ENCODE peak calls at places on chromosome 16, in eight cellular contexts. Y is skeletal muscle cell, N is uterus, Z is T-helper 1 cell, T is hypothalamus, Q is heart right ventricle, O is iPS DF 19.7, B is kidney tubule cell. K is an unnamed sample.

GRCh38 chr16:29961479-29962343 is at the start of gene TMEM219:
- DNase-seq in Y (peak), N (peak), Z (peak), T (peak), Q (peak), O (no peak), B (peak), K (peak)

GRCh38 chr16:10685709-10686108 is 9.0 kb downstream of the TEKT5 start:
- DNase-seq in Y (no peak), N (no peak), Z (no peak), T (no peak), Q (no peak), O (no peak), B (no peak), K (no peak)

GRCh38 chr16:1817716-1818115 is 8.9 kb downstream of the HAGH start:
- DNase-seq in Y (no peak), N (no peak), Z (no peak), T (no peak), Q (no peak), O (no peak), B (no peak), K (no peak)

GRCh38 chr16:85136213-85136704 is 24.0 kb upstream of the CIBAR2 start:
- DNase-seq in Y (no peak), N (no peak), Z (no peak), T (no peak), Q (peak), O (no peak), B (no peak), K (no peak)

GRCh38 chr16:69223882-69224281 is 36.9 kb downstream of the SNTB2 start:
- DNase-seq in Y (no peak), N (no peak), Z (no peak), T (no peak), Q (no peak), O (no peak), B (no peak), K (no peak)

GRCh38 chr16:3754304-3754703 is 37.0 kb upstream of the TRAP1 start:
- DNase-seq in Y (peak), N (no peak), Z (no peak), T (no peak), Q (no peak), O (no peak), B (no peak), K (no peak)

GRCh38 chr16:86836503-86837125 is 258.3 kb downstream of the FOXL1 start:
- DNase-seq in Y (peak), N (no peak), Z (no peak), T (no peak), Q (no peak), O (no peak), B (peak), K (peak)

GRCh38 chr16:9357829-9358228 is 266.4 kb downstream of the HAPSTR1 start:
- DNase-seq in Y (no peak), N (no peak), Z (no peak), T (no peak), Q (no peak), O (no peak), B (no peak), K (no peak)

GRCh38 chr16:75420987-75421819 is 12.1 kb downstream of the CFDP1 start:
- DNase-seq in Y (peak), N (peak), Z (peak), T (no peak), Q (peak), O (no peak), B (peak), K (no peak)

GRCh38 chr16:53925011-53925410 is 221.1 kb downstream of the FTO start:
- DNase-seq in Y (no peak), N (no peak), Z (no peak), T (no peak), Q (no peak), O (no peak), B (no peak), K (no peak)

GRCh38 chr16:89922477-89922883 is 662 bp upstream of the TUBB3 start:
- DNase-seq in Y (peak), N (peak), Z (no peak), T (no peak), Q (peak), O (no peak), B (peak), K (peak)

GRCh38 chr16:3514621-3515020 is 13.8 kb downstream of the CLUAP1 start:
- DNase-seq in Y (peak), N (no peak), Z (no peak), T (no peak), Q (no peak), O (no peak), B (no peak), K (no peak)

GRCh38 chr16:59881366-59881765 is 1147.2 kb upstream of the GOT2 start:
- DNase-seq in Y (no peak), N (no peak), Z (no peak), T (no peak), Q (no peak), O (no peak), B (peak), K (no peak)

GRCh38 chr16:35174006-35174405 is 1714.6 kb downstream of the TP53TG3F start:
- DNase-seq in Y (no peak), N (no peak), Z (no peak), T (no peak), Q (no peak), O (no peak), B (no peak), K (no peak)

GRCh38 chr16:60100371-60100770 is 1366.3 kb upstream of the GOT2 start:
- DNase-seq in Y (no peak), N (no peak), Z (no peak), T (no peak), Q (no peak), O (peak), B (no peak), K (no peak)

GRCh38 chr16:63311313-63311712 is 1275.1 kb upstream of the CDH8 start:
- DNase-seq in Y (no peak), N (no peak), Z (no peak), T (no peak), Q (no peak), O (no peak), B (no peak), K (no peak)

GRCh38 chr16:82995927-82996441 is 369.2 kb downstream of the CDH13 start:
- DNase-seq in Y (peak), N (peak), Z (no peak), T (no peak), Q (peak), O (no peak), B (peak), K (peak)

GRCh38 chr16:81273223-81273940 is 34.9 kb downstream of the BCO1 start:
- DNase-seq in Y (no peak), N (no peak), Z (no peak), T (no peak), Q (no peak), O (no peak), B (no peak), K (no peak)

GRCh38 chr16:65287307-65287706 is 165.4 kb upstream of the CDH11 start:
- DNase-seq in Y (no peak), N (no peak), Z (no peak), T (no peak), Q (no peak), O (no peak), B (no peak), K (no peak)

GRCh38 chr16:67796099-67796718 is 10.2 kb downstream of the RANBP10 start:
- DNase-seq in Y (no peak), N (no peak), Z (no peak), T (no peak), Q (no peak), O (no peak), B (no peak), K (no peak)

GRCh38 chr16:58498341-58499091 is 1.4 kb upstream of the NDRG4 start:
- DNase-seq in Y (no peak), N (no peak), Z (no peak), T (no peak), Q (no peak), O (no peak), B (no peak), K (no peak)

GRCh38 chr16:68844211-68844564 is 857 bp downstream of the TANGO6 start:
- DNase-seq in Y (no peak), N (no peak), Z (no peak), T (no peak), Q (no peak), O (no peak), B (no peak), K (no peak)

GRCh38 chr16:71761097-71761496 is 36.6 kb upstream of the PHLPP2 start:
- DNase-seq in Y (no peak), N (no peak), Z (no peak), T (no peak), Q (no peak), O (no peak), B (no peak), K (no peak)

GRCh38 chr16:86030116-86030515 is 131.2 kb downstream of the IRF8 start:
- DNase-seq in Y (no peak), N (no peak), Z (no peak), T (no peak), Q (no peak), O (no peak), B (no peak), K (no peak)

GRCh38 chr16:88697116-88697830 is 8.9 kb downstream of the RNF166 start:
- DNase-seq in Y (no peak), N (no peak), Z (no peak), T (no peak), Q (no peak), O (no peak), B (no peak), K (no peak)

GRCh38 chr16:30068750-30069574 is 3.4 kb downstream of the ALDOA start:
- DNase-seq in Y (no peak), N (no peak), Z (peak), T (no peak), Q (no peak), O (no peak), B (no peak), K (no peak)

GRCh38 chr16:88758227-88758943 is 26.6 kb downstream of the PIEZO1 start:
- DNase-seq in Y (no peak), N (no peak), Z (no peak), T (no peak), Q (no peak), O (no peak), B (peak), K (no peak)

GRCh38 chr16:86256995-86257394 is 253.3 kb upstream of the FOXF1 start:
- DNase-seq in Y (no peak), N (no peak), Z (no peak), T (no peak), Q (no peak), O (no peak), B (no peak), K (no peak)

GRCh38 chr16:87371261-87371866 is 12.2 kb downstream of the FBXO31 start:
- DNase-seq in Y (no peak), N (no peak), Z (no peak), T (no peak), Q (peak), O (no peak), B (no peak), K (no peak)

GRCh38 chr16:66269631-66270332 is 96.7 kb upstream of the CDH5 start:
- DNase-seq in Y (no peak), N (no peak), Z (no peak), T (no peak), Q (no peak), O (no peak), B (no peak), K (no peak)

GRCh38 chr16:3465911-3466584 is 22.6 kb downstream of the NAA60 start:
- DNase-seq in Y (no peak), N (no peak), Z (no peak), T (no peak), Q (no peak), O (no peak), B (no peak), K (no peak)

GRCh38 chr16:715448-716249 is 731 bp downstream of the METRN start:
- DNase-seq in Y (no peak), N (no peak), Z (no peak), T (no peak), Q (no peak), O (no peak), B (peak), K (no peak)

GRCh38 chr16:69171325-69172095 is 15.5 kb upstream of the SNTB2 start:
- DNase-seq in Y (no peak), N (no peak), Z (no peak), T (no peak), Q (no peak), O (no peak), B (peak), K (no peak)

GRCh38 chr16:68022728-68023537 is at the start of the genes DDX28 and DUS2:
- DNase-seq in Y (peak), N (peak), Z (peak), T (peak), Q (peak), O (peak), B (peak), K (peak)

GRCh38 chr16:17370233-17371013 is 100.3 kb downstream of the XYLT1 start:
- DNase-seq in Y (peak), N (no peak), Z (no peak), T (no peak), Q (no peak), O (no peak), B (no peak), K (no peak)

GRCh38 chr16:89855301-89855945 is 18.0 kb upstream of the TCF25 start:
- DNase-seq in Y (no peak), N (no peak), Z (no peak), T (no peak), Q (no peak), O (no peak), B (no peak), K (no peak)

GRCh38 chr16:82880361-82880760 is 253.6 kb downstream of the CDH13 start:
- DNase-seq in Y (no peak), N (no peak), Z (no peak), T (no peak), Q (no peak), O (no peak), B (no peak), K (no peak)

GRCh38 chr16:78574571-78574970 is 475.1 kb downstream of the WWOX start:
- DNase-seq in Y (no peak), N (no peak), Z (no peak), T (no peak), Q (no peak), O (no peak), B (no peak), K (no peak)